ENCODE peak calls at places on chromosomes 2 and 18, in five cellular contexts. T is transverse colon; Q is spleen; S is CD8-positive, alpha-beta T cell; N is left lung. R is an unnamed sample.
A peak's percentile ranks its signal among the peaks of the same experiment; 100 is the strongest.

GRCh38 chr18:56492136-56492535 is 146.3 kb downstream of the TXNL1 start:
- DNase-seq in N (no peak), T (no peak), S (no peak), Q (no peak), R (no peak)

GRCh38 chr18:46214435-46214834 is 110.2 kb downstream of the HAUS1 start:
- DNase-seq in Q (no peak), N (no peak), S (no peak), T (no peak), R (no peak)

GRCh38 chr2:29920130-29920577 is 1.2 kb downstream of the ALK start:
- DNase-seq in T (peak; percentile 12), S (peak; percentile 20), Q (peak; percentile 74), N (peak; percentile 86), R (peak; percentile 74)

GRCh38 chr2:68463287-68463877 is 3.7 kb downstream of the FBXO48 start:
- DNase-seq in T (no peak), S (no peak), Q (no peak), N (no peak), R (no peak)

GRCh38 chr18:12606592-12607315 is 51.2 kb downstream of the SPIRE1 start:
- DNase-seq in S (no peak), T (no peak), Q (no peak), N (no peak), R (no peak)

GRCh38 chr2:200484934-200485333 is 24.9 kb downstream of the KCTD18 start:
- DNase-seq in T (no peak), Q (no peak), N (no peak), S (no peak), R (no peak)

GRCh38 chr2:162573288-162573687 is 229.4 kb downstream of the GCA start:
- DNase-seq in S (no peak), Q (no peak), T (no peak), N (no peak), R (no peak)

GRCh38 chr18:47928466-47928865 is 2.0 kb downstream of the SMAD2 start:
- DNase-seq in T (no peak), Q (no peak), N (no peak), S (no peak), R (no peak)

GRCh38 chr2:214533511-214533910 is 122.7 kb downstream of the VWC2L start:
- DNase-seq in T (no peak), N (no peak), S (no peak), Q (no peak), R (no peak)

GRCh38 chr2:134027980-134028379 is 225.9 kb upstream of the MGAT5 start:
- DNase-seq in N (peak; percentile 82), S (no peak), Q (no peak), T (no peak), R (no peak)

GRCh38 chr2:29325544-29325943 is 210.3 kb downstream of the CLIP4 start:
- DNase-seq in S (no peak), Q (no peak), N (no peak), T (no peak), R (no peak)

GRCh38 chr2:236166781-236167296 is 1.3 kb downstream of the GBX2 start:
- DNase-seq in T (no peak), S (no peak), N (no peak), Q (no peak), R (no peak)

GRCh38 chr2:8662239-8662879 is 19.5 kb upstream of the ID2 start:
- DNase-seq in N (no peak), T (no peak), Q (no peak), S (no peak), R (no peak)

GRCh38 chr2:109348645-109349554 is 219.9 kb downstream of the SH3RF3 start:
- DNase-seq in N (no peak), S (peak; percentile 37), T (no peak), Q (no peak), R (no peak)

GRCh38 chr2:23387221-23387550 is 2.2 kb downstream of the KLHL29 start:
- DNase-seq in S (no peak), Q (no peak), N (no peak), T (no peak), R (no peak)

GRCh38 chr2:12787891-12788783 is 71.4 kb downstream of the TRIB2 start:
- DNase-seq in Q (no peak), S (no peak), N (no peak), T (no peak), R (no peak)

GRCh38 chr2:237742614-237743013 is 56.0 kb upstream of the RBM44 start:
- DNase-seq in N (no peak), Q (no peak), S (no peak), T (no peak), R (no peak)

GRCh38 chr2:19292007-19292406 is 66.4 kb downstream of the OSR1 start:
- DNase-seq in Q (no peak), T (no peak), N (no peak), S (no peak), R (no peak)

GRCh38 chr2:241274127-241274526 is 41.3 kb downstream of the HDLBP start:
- DNase-seq in N (no peak), T (no peak), S (no peak), Q (no peak), R (no peak)

GRCh38 chr2:7685342-7686015 is 768.3 kb downstream of the RNF144A start:
- DNase-seq in Q (no peak), S (no peak), N (no peak), T (no peak), R (no peak)

GRCh38 chr2:5685225-5685624 is 7.0 kb upstream of the SOX11 start:
- DNase-seq in T (no peak), Q (no peak), S (no peak), N (no peak), R (no peak)

DNA sequence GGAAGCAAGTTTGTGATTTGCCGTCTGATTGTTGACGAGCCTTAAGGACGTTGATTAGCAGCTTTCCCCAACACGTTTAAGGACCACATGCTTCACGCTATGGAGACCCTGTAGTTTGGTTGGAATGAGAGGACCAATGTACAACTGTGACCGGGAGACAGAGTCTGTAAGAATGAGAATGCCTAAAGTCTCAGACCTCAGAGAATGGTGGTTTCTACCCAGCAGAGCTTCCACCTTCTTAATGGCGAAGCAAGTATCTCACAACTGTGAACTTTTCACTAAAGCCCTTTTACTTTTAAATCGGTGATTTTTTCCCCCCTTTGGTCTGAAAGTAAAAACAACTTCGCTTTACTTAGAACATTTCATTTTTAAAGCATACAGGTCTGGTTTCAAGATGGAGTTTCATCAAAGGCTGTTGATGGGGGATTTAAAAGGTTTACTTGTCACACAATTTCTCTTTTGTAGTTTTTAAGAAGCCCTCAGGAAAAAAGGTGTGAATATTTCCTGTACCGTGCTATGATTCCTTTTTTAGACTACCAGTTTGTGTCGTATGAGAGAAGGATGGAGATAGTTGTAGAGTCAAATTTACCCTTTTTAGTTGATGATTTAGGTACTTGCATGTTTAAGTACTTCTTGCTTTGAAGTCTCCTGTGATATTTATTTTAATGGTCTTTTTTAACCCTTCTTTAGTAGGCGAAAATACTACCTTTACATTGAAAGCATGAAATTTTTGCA is 1.5 kb downstream of the TTC39C start:
- DNase-seq in T (no peak), N (no peak), Q (no peak), S (no peak), R (no peak)
- H3K4me3 ChIP-seq in T (no peak overlapping the region), N (peak overlapping the region; percentile 78), Q (peak overlapping the region; percentile 91), S (peak overlapping the region; percentile 72), R (peak overlapping the region; percentile 56)

GRCh38 chr2:222306393-222307137 is 7.8 kb upstream of the PAX3 start:
- DNase-seq in Q (no peak), S (no peak), N (peak; percentile 20), T (no peak), R (no peak)

GRCh38 chr2:222309361-222309760 is 10.6 kb upstream of the PAX3 start:
- DNase-seq in Q (no peak), S (no peak), N (no peak), T (no peak), R (no peak)

GRCh38 chr2:222305510-222306392 is 7.0 kb upstream of the PAX3 start:
- DNase-seq in Q (peak; percentile 78), N (peak; percentile 85), S (no peak), T (no peak), R (no peak)

GRCh38 chr2:222307978-222308479 is 9.2 kb upstream of the PAX3 start:
- DNase-seq in N (peak; percentile 31), T (no peak), Q (no peak), S (no peak), R (no peak)

GRCh38 chr2:222307138-222307756 is 8.4 kb upstream of the PAX3 start:
- DNase-seq in S (no peak), N (peak; percentile 78), Q (peak; percentile 74), T (peak; percentile 58), R (no peak)
- H3K27me3 ChIP-seq in S (peaks cover 56% of the 10 kb centered on the region), N (peaks cover 100% of the 10 kb centered on the region), Q (peaks cover 16% of the 10 kb centered on the region), T (peaks cover 100% of the 10 kb centered on the region), R (peaks cover 100% of the 10 kb centered on the region)

DNA sequence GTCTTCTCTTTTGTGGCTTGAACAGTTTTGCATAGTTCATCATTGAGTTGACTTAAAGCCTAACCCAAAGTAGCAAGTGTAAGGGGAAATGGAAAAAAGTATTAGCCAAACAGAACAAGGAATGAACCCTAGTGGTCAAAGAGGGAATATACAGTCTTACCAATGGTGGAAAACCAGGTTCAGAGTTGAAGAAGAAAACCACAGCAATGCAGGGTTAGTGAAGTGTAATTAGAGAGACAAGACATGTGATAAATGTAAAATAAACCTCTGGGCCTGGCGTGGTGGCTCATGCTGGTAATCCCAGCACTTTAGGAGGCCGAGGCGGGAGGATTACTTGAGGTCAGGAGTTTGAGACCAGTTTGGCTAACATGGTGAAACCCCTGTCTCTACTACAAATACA is 2.4 kb downstream of the TTN start:
- DNase-seq in N (no peak), T (no peak), Q (no peak), S (no peak), R (no peak)
- TF ChIP-seq CTCF in N (peak; percentile 46), T (peak; percentile 34), Q (peak; percentile 50), S (peak; percentile 48), R (peak; percentile 28)

DNA sequence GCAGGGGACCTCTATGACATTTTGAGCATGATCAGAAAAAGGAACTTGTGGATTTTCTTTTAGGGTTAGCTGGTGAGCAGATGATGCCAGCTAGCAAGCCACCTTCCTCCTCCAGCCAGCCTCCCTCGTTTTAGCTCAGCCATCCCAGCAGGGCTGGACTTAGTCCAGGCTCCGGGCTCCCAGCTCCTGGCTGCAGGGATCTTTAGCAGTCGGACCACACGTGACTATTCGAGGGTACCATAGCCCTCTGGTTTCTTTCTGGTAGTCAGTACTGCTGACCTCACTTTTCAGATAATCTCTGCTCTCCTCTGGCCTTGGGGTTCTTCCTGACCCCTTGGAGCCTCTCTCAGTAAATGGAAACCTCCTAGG is 31.8 kb downstream of the NCK2 start:
- DNase-seq in N (no peak), T (no peak), S (no peak), Q (no peak), R (peak; percentile 52)
- H3K4me3 ChIP-seq in N (no peak overlapping the region), T (no peak overlapping the region), S (peak overlapping the region; percentile 49), Q (peak overlapping the region; percentile 50), R (no peak overlapping the region)

DNA sequence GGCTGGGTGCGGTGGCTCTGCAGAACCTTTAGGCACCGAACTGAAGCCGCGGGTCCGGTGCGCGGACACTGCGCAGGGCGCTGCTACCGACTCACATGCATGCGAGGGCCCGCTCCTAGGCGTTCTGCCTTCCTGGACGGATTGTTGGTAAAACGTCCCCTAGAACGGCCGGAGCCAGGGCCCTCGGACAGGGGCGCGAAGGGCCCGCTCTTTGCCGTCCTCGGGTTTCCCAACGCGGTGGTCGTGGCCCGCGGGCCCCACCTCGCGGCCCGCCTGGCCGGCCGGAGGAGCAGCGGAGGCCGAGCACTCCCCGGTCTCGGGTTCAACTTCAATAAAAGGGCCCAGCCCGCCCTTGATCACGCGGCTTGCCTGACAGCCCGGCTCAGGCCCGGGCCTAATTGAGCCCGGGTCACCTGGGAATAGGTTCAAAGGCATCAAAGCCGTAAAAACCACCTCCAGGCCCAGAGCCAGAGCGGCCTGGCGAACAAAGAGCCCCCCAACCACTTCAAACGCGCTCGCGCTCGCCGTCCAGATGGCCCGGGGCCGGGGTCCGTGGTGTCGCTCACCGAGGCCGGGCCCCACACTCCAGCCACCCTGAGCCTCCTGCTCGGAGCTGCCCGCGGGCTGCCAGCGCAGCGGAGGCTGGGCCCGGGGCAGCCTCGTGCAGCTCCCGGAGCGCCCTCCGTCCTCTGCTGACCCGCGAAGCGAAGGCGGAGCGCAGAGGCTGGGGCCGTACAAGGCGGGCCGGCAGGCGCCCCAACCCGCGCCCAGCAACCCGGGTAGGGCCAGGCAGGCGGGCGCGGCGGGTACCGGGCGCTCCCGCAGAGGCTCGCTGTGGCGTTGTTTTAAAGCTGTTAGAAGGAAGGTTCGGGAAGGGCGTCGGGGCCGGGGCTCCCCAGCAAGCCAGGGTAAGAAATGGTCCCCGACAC is 1.1 kb upstream of the TWIST2 start:
- DNase-seq in Q (no peak), N (no peak), T (no peak), S (no peak), R (no peak)
- H3K27me3 ChIP-seq in Q (no peaks in the 10 kb centered on the region), N (peaks cover 93% of the 10 kb centered on the region), T (peaks cover 74% of the 10 kb centered on the region), S (peaks cover 6% of the 10 kb centered on the region), R (peaks cover 54% of the 10 kb centered on the region)

R was measured in dorsolateral prefrontal cortex.